ENCODE peak calls at places on chromosomes 6 and 20, in five cellular contexts. One of them, this sample, is unnamed.

GRCh38 chr6:164016056-164016455 is 601.5 kb downstream of the QKI start:
- DNase-seq in central memory CD4-positive, alpha-beta T cell: no peak
- DNase-seq in stimulated activated CD4-positive, alpha-beta T cell treated with anti-CD3 and anti-CD28 coated beads, Interleukin-4, amount 100 ng/mL, for 48 hours: no peak
- DNase-seq in lower lobe of right lung: no peak
- DNase-seq in LNCaP clone FGC: no peak
- DNase-seq in this sample: no peak

GRCh38 chr6:154766993-154767392 is 33.8 kb downstream of the SCAF8 start:
- DNase-seq in lower lobe of right lung: no peak
- DNase-seq in central memory CD4-positive, alpha-beta T cell: no peak
- DNase-seq in stimulated activated CD4-positive, alpha-beta T cell treated with anti-CD3 and anti-CD28 coated beads, Interleukin-4, amount 100 ng/mL, for 48 hours: no peak
- DNase-seq in LNCaP clone FGC: peak; percentile 46
- DNase-seq in this sample: no peak

GRCh38 chr6:43541774-43542471 is 25.0 kb downstream of the POLR1C start:
- DNase-seq in lower lobe of right lung: no peak
- DNase-seq in central memory CD4-positive, alpha-beta T cell: no peak
- DNase-seq in stimulated activated CD4-positive, alpha-beta T cell treated with anti-CD3 and anti-CD28 coated beads, Interleukin-4, amount 100 ng/mL, for 48 hours: no peak
- DNase-seq in LNCaP clone FGC: no peak
- DNase-seq in this sample: no peak

GRCh38 chr20:17505664-17506517 is 25.3 kb downstream of the BFSP1 start:
- DNase-seq in central memory CD4-positive, alpha-beta T cell: no peak
- DNase-seq in stimulated activated CD4-positive, alpha-beta T cell treated with anti-CD3 and anti-CD28 coated beads, Interleukin-4, amount 100 ng/mL, for 48 hours: peak; percentile 40
- DNase-seq in lower lobe of right lung: peak; percentile 55
- DNase-seq in LNCaP clone FGC: no peak
- DNase-seq in this sample: no peak

GRCh38 chr6:64694356-64694755 is 1012.7 kb downstream of the EYS start:
- DNase-seq in lower lobe of right lung: no peak
- DNase-seq in stimulated activated CD4-positive, alpha-beta T cell treated with anti-CD3 and anti-CD28 coated beads, Interleukin-4, amount 100 ng/mL, for 48 hours: no peak
- DNase-seq in central memory CD4-positive, alpha-beta T cell: no peak
- DNase-seq in LNCaP clone FGC: no peak
- DNase-seq in this sample: no peak

GRCh38 chr20:61937963-61938838 is 127.5 kb downstream of the TAF4 start:
- DNase-seq in stimulated activated CD4-positive, alpha-beta T cell treated with anti-CD3 and anti-CD28 coated beads, Interleukin-4, amount 100 ng/mL, for 48 hours: no peak
- DNase-seq in central memory CD4-positive, alpha-beta T cell: no peak
- DNase-seq in lower lobe of right lung: peak; percentile 33
- DNase-seq in LNCaP clone FGC: no peak
- DNase-seq in this sample: no peak

GRCh38 chr20:44714701-44715494 is at the start of gene CCN5:
- DNase-seq in central memory CD4-positive, alpha-beta T cell: no peak
- DNase-seq in lower lobe of right lung: peak; percentile 90
- DNase-seq in LNCaP clone FGC: no peak
- DNase-seq in stimulated activated CD4-positive, alpha-beta T cell treated with anti-CD3 and anti-CD28 coated beads, Interleukin-4, amount 100 ng/mL, for 48 hours: no peak
- DNase-seq in this sample: peak; percentile 90

GRCh38 chr20:53773792-53774371 is 180.2 kb upstream of the ZNF217 start:
- DNase-seq in lower lobe of right lung: no peak
- DNase-seq in LNCaP clone FGC: no peak
- DNase-seq in stimulated activated CD4-positive, alpha-beta T cell treated with anti-CD3 and anti-CD28 coated beads, Interleukin-4, amount 100 ng/mL, for 48 hours: no peak
- DNase-seq in central memory CD4-positive, alpha-beta T cell: no peak
- DNase-seq in this sample: peak; percentile 99

GRCh38 chr6:30570760-30571084 is 520 bp upstream of the ABCF1 start:
- DNase-seq in central memory CD4-positive, alpha-beta T cell: no peak
- DNase-seq in lower lobe of right lung: no peak
- DNase-seq in LNCaP clone FGC: no peak
- DNase-seq in stimulated activated CD4-positive, alpha-beta T cell treated with anti-CD3 and anti-CD28 coated beads, Interleukin-4, amount 100 ng/mL, for 48 hours: no peak
- DNase-seq in this sample: no peak

GRCh38 chr20:59850018-59850641 is 83.3 kb downstream of the SYCP2 start:
- DNase-seq in LNCaP clone FGC: peak; percentile 18
- DNase-seq in stimulated activated CD4-positive, alpha-beta T cell treated with anti-CD3 and anti-CD28 coated beads, Interleukin-4, amount 100 ng/mL, for 48 hours: no peak
- DNase-seq in central memory CD4-positive, alpha-beta T cell: no peak
- DNase-seq in lower lobe of right lung: no peak
- DNase-seq in this sample: peak; percentile 63

GRCh38 chr6:152093711-152094110 is 286.2 kb downstream of the ESR1 start:
- DNase-seq in stimulated activated CD4-positive, alpha-beta T cell treated with anti-CD3 and anti-CD28 coated beads, Interleukin-4, amount 100 ng/mL, for 48 hours: no peak
- DNase-seq in LNCaP clone FGC: no peak
- DNase-seq in lower lobe of right lung: no peak
- DNase-seq in central memory CD4-positive, alpha-beta T cell: no peak
- DNase-seq in this sample: no peak

GRCh38 chr6:116326392-116326717 is 44.4 kb upstream of the DSE start:
- DNase-seq in stimulated activated CD4-positive, alpha-beta T cell treated with anti-CD3 and anti-CD28 coated beads, Interleukin-4, amount 100 ng/mL, for 48 hours: no peak
- DNase-seq in LNCaP clone FGC: no peak
- DNase-seq in central memory CD4-positive, alpha-beta T cell: no peak
- DNase-seq in lower lobe of right lung: no peak
- DNase-seq in this sample: no peak

GRCh38 chr6:158321960-158322359 is 9.7 kb downstream of the TULP4 start:
- DNase-seq in central memory CD4-positive, alpha-beta T cell: no peak
- DNase-seq in LNCaP clone FGC: no peak
- DNase-seq in stimulated activated CD4-positive, alpha-beta T cell treated with anti-CD3 and anti-CD28 coated beads, Interleukin-4, amount 100 ng/mL, for 48 hours: no peak
- DNase-seq in lower lobe of right lung: no peak
- DNase-seq in this sample: no peak

GRCh38 chr6:1860756-1861369 is 251.1 kb downstream of the FOXC1 start:
- DNase-seq in stimulated activated CD4-positive, alpha-beta T cell treated with anti-CD3 and anti-CD28 coated beads, Interleukin-4, amount 100 ng/mL, for 48 hours: no peak
- DNase-seq in lower lobe of right lung: no peak
- DNase-seq in LNCaP clone FGC: no peak
- DNase-seq in central memory CD4-positive, alpha-beta T cell: no peak
- DNase-seq in this sample: no peak

GRCh38 chr6:106894978-106895702 is 79.4 kb downstream of the CD24 start:
- DNase-seq in lower lobe of right lung: no peak
- DNase-seq in stimulated activated CD4-positive, alpha-beta T cell treated with anti-CD3 and anti-CD28 coated beads, Interleukin-4, amount 100 ng/mL, for 48 hours: no peak
- DNase-seq in central memory CD4-positive, alpha-beta T cell: no peak
- DNase-seq in LNCaP clone FGC: no peak
- DNase-seq in this sample: no peak

GRCh38 chr6:142380626-142381025 is 78.8 kb downstream of the ADGRG6 start:
- DNase-seq in lower lobe of right lung: peak; percentile 50
- DNase-seq in central memory CD4-positive, alpha-beta T cell: no peak
- DNase-seq in stimulated activated CD4-positive, alpha-beta T cell treated with anti-CD3 and anti-CD28 coated beads, Interleukin-4, amount 100 ng/mL, for 48 hours: no peak
- DNase-seq in LNCaP clone FGC: no peak
- DNase-seq in this sample: no peak

GRCh38 chr6:16684896-16685554 is 76.2 kb downstream of the ATXN1 start:
- DNase-seq in lower lobe of right lung: no peak
- DNase-seq in stimulated activated CD4-positive, alpha-beta T cell treated with anti-CD3 and anti-CD28 coated beads, Interleukin-4, amount 100 ng/mL, for 48 hours: peak; percentile 78
- DNase-seq in LNCaP clone FGC: no peak
- DNase-seq in central memory CD4-positive, alpha-beta T cell: peak; percentile 43
- DNase-seq in this sample: no peak